ENCODE peak calls at places on chromosomes 7 and 10, in ten cellular contexts. B is LoVo; D is stimulated activated CD4-positive, alpha-beta T cell treated with anti-CD3 and anti-CD28 coated beads, Interleukin-15, amount 100 ng/mL, for 24 hours; R is T-helper 2 cell; A is activated CD8-positive, alpha-beta memory T cell treated with anti-CD3 and anti-CD28 coated beads for 24 hours; L is Calu3; E is EH; K is heart left ventricle; T is psoas muscle; O is effector memory CD4-positive, alpha-beta T cell. Q is an unnamed sample.

GRCh38 chr7:155295511-155295910 is 2.2 kb upstream of the INSIG1 start:
- DNase-seq in A (no peak), E (no peak), R (no peak), L (no peak), T (no peak), K (no peak), O (no peak), D (no peak), B (peak; percentile 16), Q (no peak)

GRCh38 chr7:37930226-37930948 is 9.9 kb downstream of the EPDR1 start:
- DNase-seq in T (no peak), K (no peak), B (peak; percentile 79), A (no peak), E (no peak), L (no peak), D (no peak), R (no peak), O (no peak), Q (no peak)

GRCh38 chr7:132806834-132807233 is 230.6 kb upstream of the PLXNA4 start:
- DNase-seq in D (no peak), E (no peak), T (no peak), L (no peak), K (no peak), R (no peak), O (no peak), A (no peak), B (no peak), Q (no peak)

GRCh38 chr10:43867667-43868361 is 219.1 kb upstream of the ZNF32 start:
- DNase-seq in O (no peak), T (no peak), D (no peak), E (peak; percentile 98), L (no peak), B (no peak), A (peak; percentile 33), R (no peak), K (no peak), Q (no peak)

GRCh38 chr10:44828515-44829142 is 82.5 kb upstream of the TMEM72 start:
- DNase-seq in E (no peak), L (no peak), K (peak; percentile 81), T (peak; percentile 29), R (no peak), B (no peak), D (no peak), O (no peak), A (no peak), Q (no peak)

GRCh38 chr7:46386428-46387399 is 465.6 kb upstream of the IGFBP3 start:
- DNase-seq in E (peak; percentile 45), T (no peak), K (no peak), A (no peak), D (no peak), L (no peak), R (no peak), B (no peak), O (no peak), Q (no peak)

GRCh38 chr7:140927351-140927750 is 2.6 kb upstream of the BRAF start:
- DNase-seq in E (no peak), B (no peak), O (no peak), L (no peak), D (no peak), T (no peak), K (no peak), A (no peak), R (no peak), Q (no peak)

GRCh38 chr7:36021367-36021766 is 131.7 kb upstream of the EEPD1 start:
- DNase-seq in K (no peak), O (no peak), D (peak; percentile 15), R (no peak), T (no peak), L (peak; percentile 63), E (peak; percentile 31), A (no peak), B (no peak), Q (no peak)

GRCh38 chr10:71234970-71235681 is 22.8 kb downstream of the UNC5B start:
- DNase-seq in B (no peak), R (no peak), D (no peak), L (no peak), A (no peak), T (peak; percentile 57), O (no peak), K (peak; percentile 82), E (peak; percentile 94), Q (no peak)

GRCh38 chr10:44039599-44039998 is 345.3 kb downstream of the CXCL12 start:
- DNase-seq in E (no peak), L (no peak), T (no peak), O (no peak), K (no peak), B (no peak), A (no peak), D (no peak), R (no peak), Q (no peak)

GRCh38 chr10:22133640-22134624 is 83.9 kb downstream of the EBLN1 start:
- DNase-seq in K (peak; percentile 18), A (no peak), B (no peak), R (no peak), D (peak; percentile 3), L (no peak), T (no peak), E (no peak), O (no peak), Q (no peak)

GRCh38 chr7:111639894-111640293 is 77.6 kb upstream of the IMMP2L start:
- DNase-seq in E (peak; percentile 13), O (no peak), T (no peak), B (no peak), A (no peak), L (no peak), D (no peak), R (no peak), K (no peak), Q (no peak)

GRCh38 chr7:55254242-55254595 is 110.9 kb upstream of the LANCL2 start:
- DNase-seq in L (no peak), O (no peak), E (no peak), R (no peak), T (no peak), B (no peak), D (no peak), A (no peak), K (no peak), Q (no peak)